ENCODE peak calls at places on chromosomes 12 and 14, in four cellular contexts. C, A, Y and M are unnamed samples.
A peak's percentile ranks its signal among the peaks of the same experiment; 100 is the strongest.

GRCh38 chr14:87994974-87995373 is 2.0 kb upstream of the GALC start:
- DNase-seq in C (no peak), A (no peak), Y (no peak), M (no peak)

GRCh38 chr14:72387727-72388126 is 455.5 kb downstream of the RGS6 start:
- DNase-seq in C (no peak), A (no peak), Y (no peak), M (no peak)

GRCh38 chr14:96502621-96503251 is 554 bp downstream of the PAPOLA start:
- DNase-seq in C (peak; percentile 79), A (no peak), Y (no peak), M (peak; percentile 64)

GRCh38 chr12:51238510-51239334 is at the start of gene DAZAP2:
- DNase-seq in C (peak; percentile 98), A (peak; percentile 72), Y (peak; percentile 93), M (peak; percentile 89)

GRCh38 chr14:105087308-105087962 is 22.2 kb upstream of the GPR132 start:
- DNase-seq in C (no peak), A (no peak), Y (no peak), M (peak; percentile 67)

GRCh38 chr14:54213531-54213930 is 183.3 kb upstream of the CDKN3 start:
- DNase-seq in C (no peak), A (no peak), Y (no peak), M (no peak)

GRCh38 chr12:46442239-46442638 is 69.7 kb upstream of the SLC38A2 start:
- DNase-seq in C (no peak), A (no peak), Y (no peak), M (no peak)

GRCh38 chr12:96501139-96501741 is 11.9 kb downstream of the CFAP54 start:
- DNase-seq in C (peak; percentile 46), A (no peak), Y (no peak), M (no peak)

GRCh38 chr12:22318122-22318737 is 16.3 kb downstream of the ST8SIA1 start:
- DNase-seq in C (no peak), A (no peak), Y (no peak), M (no peak)

GRCh38 chr12:39061576-39061975 is 156.2 kb upstream of the CPNE8 start:
- DNase-seq in C (no peak), A (no peak), Y (no peak), M (no peak)

GRCh38 chr12:104521731-104522130 is 65.0 kb downstream of the CHST11 start:
- DNase-seq in C (no peak), A (no peak), Y (no peak), M (no peak)

GRCh38 chr12:14853966-14854365 is 10.6 kb upstream of the ART4 start:
- DNase-seq in C (no peak), A (no peak), Y (no peak), M (no peak)

GRCh38 chr12:19908825-19909224 is 459.5 kb upstream of the PDE3A start:
- DNase-seq in C (no peak), A (no peak), Y (no peak), M (no peak)

GRCh38 chr12:88493651-88494050 is 86.6 kb downstream of the KITLG start:
- DNase-seq in C (no peak), A (no peak), Y (no peak), M (no peak)

GRCh38 chr14:62736426-62737043 is 308.7 kb downstream of the KCNH5 start:
- DNase-seq in C (no peak), A (no peak), Y (no peak), M (no peak)

GRCh38 chr12:89665556-89665955 is 43.1 kb downstream of the ATP2B1 start:
- DNase-seq in C (no peak), A (no peak), Y (peak; percentile 49), M (no peak)

GRCh38 chr12:94114166-94114565 is 34.2 kb upstream of the PLXNC1 start:
- DNase-seq in C (no peak), A (no peak), Y (no peak), M (no peak)

GRCh38 chr14:95125156-95125555 is 32.2 kb downstream of the DICER1 start:
- DNase-seq in C (no peak), A (no peak), Y (no peak), M (no peak)

GRCh38 chr14:103086771-103087342 is 2.8 kb downstream of the LBHD2 start:
- DNase-seq in C (peak; percentile 2), A (no peak), Y (no peak), M (no peak)

GRCh38 chr14:22888662-22889061 is 5.6 kb downstream of the REM2 start:
- DNase-seq in C (no peak), A (no peak), Y (no peak), M (no peak)

GRCh38 chr14:91496790-91497189 is 13.3 kb downstream of the PPP4R3A start:
- DNase-seq in C (no peak), A (no peak), Y (no peak), M (no peak)

GRCh38 chr12:64468966-64469365 is 17.0 kb downstream of the TBK1 start:
- DNase-seq in C (no peak), A (no peak), Y (no peak), M (no peak)

GRCh38 chr12:20370001-20370381 is 1.7 kb downstream of the PDE3A start:
- DNase-seq in C (no peak), A (no peak), Y (no peak), M (peak; percentile 9)